ENCODE peak calls at places on chromosomes 6 and 20, in five cellular contexts. X is GM13977; U is astrocyte of the spinal cord; F is stimulated activated CD8-positive, alpha-beta memory T cell treated with anti-CD3 and anti-CD28 coated beads, Interleukin-7, amount 100 ng/mL, for 24 hours; M is iPS-NIHi11. V is an unnamed sample.

GRCh38 chr6:44593539-44593944 is 206.0 kb downstream of the CDC5L start:
- DNase-seq in X (peak; percentile 56), U (peak; percentile 76), F (peak; percentile 49), M (peak; percentile 78), V (peak; percentile 46)

GRCh38 chr6:142459267-142459666 is 157.5 kb downstream of the ADGRG6 start:
- DNase-seq in X (no peak), U (peak; percentile 52), F (no peak), M (no peak), V (no peak)

GRCh38 chr6:154498340-154498934 is 12.0 kb downstream of the CNKSR3 start:
- DNase-seq in X (no peak), U (no peak), F (no peak), M (no peak), V (no peak)

GRCh38 chr6:69866351-69867074 is at the start of gene COL19A1:
- DNase-seq in X (peak; percentile 48), U (peak; percentile 14), F (no peak), M (peak; percentile 10), V (peak; percentile 52)

GRCh38 chr6:134480593-134480992 is 162.7 kb upstream of the SGK1 start:
- DNase-seq in X (no peak), U (peak; percentile 63), F (no peak), M (no peak), V (no peak)

GRCh38 chr6:12171735-12172134 is 118.4 kb upstream of the EDN1 start:
- DNase-seq in X (no peak), U (no peak), F (no peak), M (no peak), V (no peak)

GRCh38 chr6:125951323-125951722 is 5.2 kb upstream of the HINT3 start:
- DNase-seq in X (no peak), U (no peak), F (no peak), M (no peak), V (no peak)

GRCh38 chr6:75760320-75760719 is 11.3 kb downstream of the MYO6 start:
- DNase-seq in X (no peak), U (no peak), F (no peak), M (no peak), V (no peak)

GRCh38 chr20:4962257-4962855 is 39.0 kb downstream of the SLC23A2 start:
- DNase-seq in X (no peak), U (no peak), F (no peak), M (no peak), V (peak; percentile 17)

GRCh38 chr6:117976030-117976651 is 69.1 kb downstream of the SLC35F1 start:
- DNase-seq in X (peak; percentile 51), U (peak; percentile 57), F (no peak), M (peak; percentile 63), V (peak; percentile 67)

GRCh38 chr6:168686831-168687730 is 246.1 kb downstream of the SMOC2 start:
- DNase-seq in X (no peak), U (no peak), F (no peak), M (no peak), V (no peak)

GRCh38 chr20:12012241-12013222 is 94.8 kb downstream of the BTBD3 start:
- DNase-seq in X (peak; percentile 59), U (peak; percentile 48), F (no peak), M (peak; percentile 83), V (peak; percentile 81)

GRCh38 chr20:34437330-34437986 is 74.4 kb downstream of the ITCH start:
- DNase-seq in X (no peak), U (peak; percentile 50), F (no peak), M (no peak), V (no peak)

GRCh38 chr6:11251553-11252358 is 19.3 kb upstream of the NEDD9 start:
- DNase-seq in X (no peak), U (peak; percentile 75), F (no peak), M (no peak), V (no peak)

GRCh38 chr20:20452254-20452676 is 84.4 kb downstream of the INSM1 start:
- DNase-seq in X (peak; percentile 67), U (peak; percentile 72), F (peak; percentile 20), M (peak; percentile 68), V (no peak)

GRCh38 chr20:16709017-16709416 is 20.8 kb upstream of the SNRPB2 start:
- DNase-seq in X (peak; percentile 32), U (no peak), F (no peak), M (no peak), V (peak; percentile 69)

GRCh38 chr20:48787861-48788375 is 39.9 kb downstream of the PREX1 start:
- DNase-seq in X (peak; percentile 51), U (peak; percentile 77), F (no peak), M (no peak), V (no peak)

GRCh38 chr6:2970753-2971419 is 481 bp downstream of the SERPINB6 start:
- DNase-seq in X (peak; percentile 60), U (peak; percentile 39), F (no peak), M (peak; percentile 67), V (peak; percentile 22)

GRCh38 chr6:159969204-159969912 is 476 bp downstream of the IGF2R start:
- DNase-seq in X (peak; percentile 56), U (peak; percentile 58), F (no peak), M (peak; percentile 52), V (no peak)

GRCh38 chr6:93163146-93163545 is 256.2 kb downstream of the EPHA7 start:
- DNase-seq in X (no peak), U (no peak), F (no peak), M (no peak), V (no peak)

GRCh38 chr6:80003841-80004198 is 629 bp upstream of the TTK start:
- DNase-seq in X (peak; percentile 2), U (no peak), F (no peak), M (no peak), V (no peak)

GRCh38 chr6:42260972-42261371 is 43.3 kb upstream of the MRPS10 start:
- DNase-seq in X (peak; percentile 79), U (no peak), F (no peak), M (peak; percentile 90), V (no peak)

GRCh38 chr6:147201885-147202515 is 2.2 kb upstream of the STXBP5 start:
- DNase-seq in X (no peak), U (peak; percentile 60), F (no peak), M (peak; percentile 18), V (no peak)

GRCh38 chr6:107816818-107817217 is 7.3 kb downstream of the SCML4 start:
- DNase-seq in X (no peak), U (no peak), F (no peak), M (no peak), V (no peak)

GRCh38 chr6:2784930-2785329 is 19.7 kb downstream of the WRNIP1 start:
- DNase-seq in X (no peak), U (no peak), F (no peak), M (no peak), V (no peak)

GRCh38 chr6:91166271-91166670 is 579.4 kb upstream of the MAP3K7 start:
- DNase-seq in X (no peak), U (peak; percentile 9), F (no peak), M (no peak), V (no peak)

GRCh38 chr6:170221753-170222400 is 69.0 kb downstream of the DLL1 start:
- DNase-seq in X (no peak), U (no peak), F (no peak), M (no peak), V (no peak)

GRCh38 chr20:18005170-18005989 is 36.6 kb downstream of the MGME1 start:
- DNase-seq in X (peak; percentile 80), U (no peak), F (no peak), M (peak; percentile 43), V (no peak)

GRCh38 chr20:3727333-3728035 is 5.0 kb upstream of the HSPA12B start:
- DNase-seq in X (no peak), U (no peak), F (no peak), M (no peak), V (no peak)

GRCh38 chr6:156890627-156891300 is 113.6 kb downstream of the ARID1B start:
- DNase-seq in X (no peak), U (no peak), F (no peak), M (no peak), V (no peak)

GRCh38 chr6:143969077-143969476 is 39.0 kb downstream of the PLAGL1 start:
- DNase-seq in X (no peak), U (no peak), F (no peak), M (no peak), V (no peak)

GRCh38 chr20:57656821-57657536 is 36.8 kb upstream of the ZBP1 start:
- DNase-seq in X (peak; percentile 23), U (no peak), F (no peak), M (peak; percentile 5), V (no peak)

GRCh38 chr6:1117530-1118286 is 194.2 kb upstream of the FOXQ1 start:
- DNase-seq in X (no peak), U (no peak), F (no peak), M (no peak), V (no peak)

GRCh38 chr20:29299811-29300578 is 1957.5 kb upstream of the DEFB115 start:
- DNase-seq in X (peak; percentile 55), U (no peak), F (no peak), M (no peak), V (no peak)

GRCh38 chr20:37755665-37756064 is 61.8 kb downstream of the CTNNBL1 start:
- DNase-seq in X (no peak), U (no peak), F (no peak), M (no peak), V (no peak)

GRCh38 chr6:797479-798077 is 104.6 kb upstream of the EXOC2 start:
- DNase-seq in X (peak; percentile 53), U (peak; percentile 66), F (no peak), M (no peak), V (peak; percentile 57)

GRCh38 chr6:46772754-46773153 is 20.4 kb upstream of the MEP1A start:
- DNase-seq in X (peak; percentile 8), U (no peak), F (no peak), M (no peak), V (no peak)

GRCh38 chr6:74749211-74750142 is 456.4 kb downstream of the COL12A1 start:
- DNase-seq in X (no peak), U (peak; percentile 60), F (no peak), M (no peak), V (no peak)

GRCh38 chr20:23752019-23752418 is 1.3 kb upstream of the CST1 start:
- DNase-seq in X (no peak), U (no peak), F (no peak), M (no peak), V (no peak)

V was measured in MM.1S.